ENCODE peak calls at places on chromosomes 7 and 10, in four cellular contexts. One of them, this sample, is unnamed.

GRCh38 chr10:91745086-91745831 is 53.0 kb upstream of the TNKS2 start:
- DNase-seq in amniotic epithelial cell: peak; percentile 9
- DNase-seq in AG04450: no peak
- DNase-seq in caudate nucleus: no peak
- DNase-seq in this sample: no peak

GRCh38 chr10:102997998-102998397 is 79.9 kb downstream of the CNNM2 start:
- DNase-seq in amniotic epithelial cell: no peak
- DNase-seq in AG04450: no peak
- DNase-seq in caudate nucleus: no peak
- DNase-seq in this sample: no peak

GRCh38 chr10:15120523-15120922 is 23.4 kb downstream of the RPP38 start:
- DNase-seq in amniotic epithelial cell: peak; percentile 93
- DNase-seq in AG04450: no peak
- DNase-seq in caudate nucleus: no peak
- DNase-seq in this sample: no peak

GRCh38 chr7:54907981-54908380 is 110.8 kb upstream of the EGFR start:
- DNase-seq in amniotic epithelial cell: no peak
- DNase-seq in AG04450: no peak
- DNase-seq in caudate nucleus: no peak
- DNase-seq in this sample: no peak

GRCh38 chr7:98930921-98931320 is 52.6 kb downstream of the TRRAP start:
- DNase-seq in amniotic epithelial cell: peak; percentile 65
- DNase-seq in AG04450: no peak
- DNase-seq in caudate nucleus: no peak
- DNase-seq in this sample: no peak

GRCh38 chr7:157856873-157857577 is 520.2 kb downstream of the DNAJB6 start:
- DNase-seq in amniotic epithelial cell: no peak
- DNase-seq in AG04450: no peak
- DNase-seq in caudate nucleus: no peak
- DNase-seq in this sample: no peak

GRCh38 chr7:88347098-88347497 is 40.4 kb upstream of the STEAP4 start:
- DNase-seq in amniotic epithelial cell: no peak
- DNase-seq in AG04450: no peak
- DNase-seq in caudate nucleus: no peak
- DNase-seq in this sample: no peak

GRCh38 chr10:69634759-69635425 is 4.8 kb downstream of the FAM241B start:
- DNase-seq in amniotic epithelial cell: no peak
- DNase-seq in AG04450: no peak
- DNase-seq in caudate nucleus: no peak
- DNase-seq in this sample: no peak

GRCh38 chr7:133797818-133798485 is 329.2 kb upstream of the LRGUK start:
- DNase-seq in amniotic epithelial cell: peak; percentile 52
- DNase-seq in AG04450: peak; percentile 24
- DNase-seq in caudate nucleus: no peak
- DNase-seq in this sample: no peak

GRCh38 chr7:128845987-128846386 is 15.8 kb downstream of the FLNC start:
- DNase-seq in amniotic epithelial cell: no peak
- DNase-seq in AG04450: no peak
- DNase-seq in caudate nucleus: no peak
- DNase-seq in this sample: no peak

GRCh38 chr7:133980794-133981193 is 146.3 kb upstream of the LRGUK start:
- DNase-seq in amniotic epithelial cell: no peak
- DNase-seq in AG04450: no peak
- DNase-seq in caudate nucleus: no peak
- DNase-seq in this sample: no peak

GRCh38 chr7:155257482-155258232 is 40.0 kb upstream of the INSIG1 start:
- DNase-seq in amniotic epithelial cell: no peak
- DNase-seq in AG04450: no peak
- DNase-seq in caudate nucleus: no peak
- DNase-seq in this sample: no peak

GRCh38 chr10:70584366-70584765 is 18.2 kb downstream of the PRF1 start:
- DNase-seq in amniotic epithelial cell: no peak
- DNase-seq in AG04450: no peak
- DNase-seq in caudate nucleus: no peak
- DNase-seq in this sample: no peak

GRCh38 chr10:61160253-61160652 is 216.3 kb upstream of the RHOBTB1 start:
- DNase-seq in amniotic epithelial cell: no peak
- DNase-seq in AG04450: peak; percentile 11
- DNase-seq in caudate nucleus: no peak
- DNase-seq in this sample: no peak

GRCh38 chr7:8160810-8161209 is 101.2 kb downstream of the ICA1 start:
- DNase-seq in amniotic epithelial cell: no peak
- DNase-seq in AG04450: no peak
- DNase-seq in caudate nucleus: no peak
- DNase-seq in this sample: no peak

GRCh38 chr10:110405401-110405800 is 92.3 kb upstream of the DUSP5 start:
- DNase-seq in amniotic epithelial cell: no peak
- DNase-seq in AG04450: no peak
- DNase-seq in caudate nucleus: no peak
- DNase-seq in this sample: no peak

GRCh38 chr7:85310301-85310700 is 123.4 kb upstream of the SEMA3D start:
- DNase-seq in amniotic epithelial cell: no peak
- DNase-seq in AG04450: no peak
- DNase-seq in caudate nucleus: no peak
- DNase-seq in this sample: no peak

GRCh38 chr7:138316421-138317043 is 143.5 kb upstream of the TRIM24 start:
- DNase-seq in amniotic epithelial cell: no peak
- DNase-seq in AG04450: no peak
- DNase-seq in caudate nucleus: no peak
- DNase-seq in this sample: no peak

GRCh38 chr10:101538481-101538880 is 49.6 kb downstream of the POLL start:
- DNase-seq in amniotic epithelial cell: no peak
- DNase-seq in AG04450: no peak
- DNase-seq in caudate nucleus: no peak
- DNase-seq in this sample: no peak

GRCh38 chr10:46551701-46552525 is 4.5 kb downstream of the GPRIN2 start:
- DNase-seq in amniotic epithelial cell: no peak
- DNase-seq in AG04450: no peak
- DNase-seq in caudate nucleus: no peak
- DNase-seq in this sample: no peak

GRCh38 chr7:1675673-1676549 is 5.8 kb downstream of the ELFN1 start:
- DNase-seq in amniotic epithelial cell: no peak
- DNase-seq in AG04450: no peak
- DNase-seq in caudate nucleus: no peak
- DNase-seq in this sample: no peak

GRCh38 chr7:43698461-43699255 is 30.7 kb downstream of the COA1 start:
- DNase-seq in amniotic epithelial cell: no peak
- DNase-seq in AG04450: no peak
- DNase-seq in caudate nucleus: no peak
- DNase-seq in this sample: no peak

GRCh38 chr7:74410772-74411171 is 42.9 kb upstream of the GTF2IRD1 start:
- DNase-seq in amniotic epithelial cell: no peak
- DNase-seq in AG04450: no peak
- DNase-seq in caudate nucleus: no peak
- DNase-seq in this sample: no peak

This sample was measured in amygdala.